ENCODE peak calls at places on chromosomes 6 and 20, in nine cellular contexts. Y is fibroblast of villous mesenchyme, K is spleen, H is esophagus squamous epithelium, L is cardiac muscle cell, F is HFFc6, M is vagina, T is tibial nerve, P is cardiac fibroblast. B is an unnamed sample.

GRCh38 chr6:26199057-26199772 is 112.0 kb downstream of the HFE start:
- DNase-seq in L (peak), Y (peak), P (peak), F (peak), T (peak), H (no peak), M (no peak), K (peak), B (peak)

GRCh38 chr6:13681305-13682061 is 30.2 kb downstream of the RANBP9 start:
- DNase-seq in H (no peak), Y (no peak), M (no peak), K (no peak), F (no peak), P (no peak), L (no peak), T (no peak), B (peak)

GRCh38 chr6:28863607-28864320 is 60.0 kb downstream of the TRIM27 start:
- DNase-seq in P (peak), H (no peak), Y (peak), T (peak), L (peak), M (no peak), K (peak), F (peak), B (peak)

GRCh38 chr6:44626608-44627007 is 239.1 kb downstream of the CDC5L start:
- DNase-seq in P (no peak), H (no peak), T (no peak), K (no peak), Y (no peak), F (no peak), M (no peak), L (no peak), B (no peak)

GRCh38 chr6:33962186-33962585 is 158.4 kb upstream of the MLN start:
- DNase-seq in T (no peak), F (peak), Y (peak), P (peak), K (peak), L (no peak), H (no peak), M (no peak), B (no peak)

GRCh38 chr20:38145094-38146075 is 19.7 kb downstream of the TGM2 start:
- DNase-seq in M (no peak), H (no peak), F (peak), Y (peak), L (no peak), K (no peak), T (no peak), P (no peak), B (no peak)

GRCh38 chr20:60214901-60215522 is 256.8 kb downstream of the CDH26 start:
- DNase-seq in K (no peak), P (no peak), Y (peak), T (no peak), M (peak), H (no peak), L (peak), F (peak), B (no peak)

GRCh38 chr20:25191051-25191450 is 4.5 kb upstream of the ENTPD6 start:
- DNase-seq in Y (no peak), K (no peak), M (no peak), L (no peak), F (no peak), T (no peak), H (no peak), P (peak), B (no peak)

GRCh38 chr6:133254552-133255228 is 13.5 kb downstream of the EYA4 start:
- DNase-seq in K (no peak), T (no peak), L (no peak), H (no peak), M (no peak), F (no peak), P (peak), Y (peak), B (no peak)

GRCh38 chr6:72916298-72916697 is 294.4 kb downstream of the KCNQ5 start:
- DNase-seq in Y (no peak), M (no peak), T (no peak), F (no peak), P (peak), K (no peak), H (no peak), L (no peak), B (no peak)

GRCh38 chr6:105832358-105832757 is 253.8 kb upstream of the PRDM1 start:
- DNase-seq in K (no peak), P (no peak), T (no peak), F (no peak), L (no peak), H (no peak), Y (peak), M (no peak), B (no peak)

GRCh38 chr6:83359638-83360037 is 71.2 kb downstream of the ME1 start:
- DNase-seq in L (no peak), P (no peak), M (no peak), F (no peak), H (no peak), Y (no peak), K (no peak), T (no peak), B (no peak)

GRCh38 chr6:23213651-23214050 is 644.3 kb downstream of the HDGFL1 start:
- DNase-seq in Y (no peak), K (no peak), F (no peak), L (no peak), T (no peak), P (no peak), H (no peak), M (no peak), B (no peak)

GRCh38 chr6:87706187-87706966 is 4.3 kb upstream of the AKIRIN2 start:
- DNase-seq in H (no peak), Y (peak), P (peak), F (peak), K (no peak), L (no peak), M (no peak), T (no peak), B (no peak)

GRCh38 chr20:41573955-41574354 is 44.2 kb downstream of the CHD6 start:
- DNase-seq in M (no peak), F (no peak), T (no peak), K (no peak), Y (no peak), P (no peak), L (peak), H (no peak), B (no peak)

DNA sequence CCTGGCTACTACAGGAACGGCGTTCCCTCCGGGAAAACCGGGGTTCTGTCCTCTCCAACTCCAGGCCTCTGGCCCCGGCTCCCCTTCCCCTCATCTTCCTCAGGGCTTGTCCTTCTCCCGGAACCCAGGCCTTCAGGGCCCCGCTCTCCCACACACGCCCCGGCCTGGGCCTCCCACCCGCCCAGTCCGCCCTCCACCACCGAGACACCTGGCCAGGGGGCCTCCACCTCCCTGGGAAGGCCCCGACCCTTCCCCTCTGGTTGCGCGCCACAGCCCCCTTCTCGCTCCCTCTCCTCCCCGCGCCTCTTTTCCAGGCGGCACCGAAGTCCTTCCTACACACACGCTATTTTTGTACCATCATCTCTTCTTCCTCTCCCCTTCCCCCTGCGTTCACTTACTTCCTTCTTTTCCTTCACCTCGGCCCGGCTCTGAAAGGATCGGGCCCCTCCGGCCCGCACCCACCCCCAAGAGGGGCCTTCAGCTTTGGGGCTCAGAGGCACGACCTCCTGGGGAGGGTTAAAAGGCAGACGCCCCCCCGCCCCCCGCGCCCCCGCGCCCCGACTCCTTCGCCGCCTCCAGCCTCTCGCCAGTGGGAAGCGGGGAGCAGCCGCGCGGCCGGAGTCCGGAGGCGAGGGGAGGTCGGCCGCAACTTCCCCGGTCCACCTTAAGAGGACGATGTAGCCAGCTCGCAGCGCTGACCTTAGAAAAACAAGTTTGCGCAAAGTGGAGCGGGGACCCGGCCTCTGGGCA is 1.3 kb upstream of the SIRPA start:
- DNase-seq in K (no peak), M (no peak), P (no peak), Y (no peak), L (peak), H (no peak), T (peak), F (no peak), B (no peak)
- TF ChIP-seq CTCF in K (no peak), M (no peak), P (no peak), Y (no peak), L (no peak), H (no peak), T (no peak), F (no peak), B (no peak)

GRCh38 chr20:22977047-22977785 is 57.9 kb upstream of the SSTR4 start:
- DNase-seq in Y (no peak), T (peak), H (no peak), M (no peak), L (no peak), P (peak), F (no peak), K (no peak), B (no peak)

GRCh38 chr20:22974354-22974753 is 60.8 kb upstream of the SSTR4 start:
- DNase-seq in F (no peak), K (no peak), H (no peak), L (peak), T (no peak), Y (peak), P (peak), M (no peak), B (no peak)
- TF ChIP-seq CTCF in F (no peak), K (peak), H (peak), L (peak), T (no peak), Y (peak), P (peak), M (no peak), B (peak)

DNA sequence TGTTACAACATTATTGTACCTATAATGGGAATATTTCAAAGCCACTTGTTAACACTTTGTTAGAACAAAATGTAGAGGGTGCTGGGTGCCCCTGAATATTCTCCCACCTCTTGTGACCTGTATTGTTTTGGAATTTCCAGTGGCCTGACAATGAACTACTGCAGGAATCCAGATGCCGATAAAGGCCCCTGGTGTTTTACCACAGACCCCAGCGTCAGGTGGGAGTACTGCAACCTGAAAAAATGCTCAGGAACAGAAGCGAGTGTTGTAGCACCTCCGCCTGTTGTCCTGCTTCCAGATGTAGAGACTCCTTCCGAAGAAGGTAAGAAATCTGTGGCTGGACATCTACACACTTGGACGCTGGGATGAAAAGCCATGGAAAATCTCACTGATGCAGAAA is 28.9 kb downstream of the PLG start:
- DNase-seq in M (no peak), Y (no peak), F (no peak), K (no peak), P (no peak), L (peak), H (no peak), T (no peak), B (no peak)
- TF ChIP-seq CTCF in M (no peak), Y (no peak), F (peak), K (no peak), P (peak), L (peak), H (no peak), T (no peak), B (no peak)

DNA sequence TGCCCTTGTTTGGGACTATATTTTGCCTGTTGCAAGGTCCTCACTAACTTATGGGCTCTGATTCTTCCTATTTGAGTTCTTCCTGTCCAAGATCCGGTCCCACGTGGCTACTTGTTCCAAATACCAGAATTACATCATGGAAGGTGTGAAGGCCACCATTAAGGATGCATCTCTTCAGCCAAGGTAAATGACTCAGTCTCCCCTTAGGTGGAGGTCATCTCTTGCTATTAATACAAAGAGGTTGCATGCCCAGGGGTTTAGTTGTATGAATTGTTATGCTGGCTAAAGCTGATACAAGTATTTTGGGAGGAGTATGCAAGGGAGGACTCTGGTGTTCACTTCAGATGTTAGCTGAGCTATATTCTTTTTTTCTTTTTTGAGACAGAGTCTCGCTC is 9.1 kb downstream of the RNF114 start:
- DNase-seq in M (no peak), L (no peak), K (no peak), Y (no peak), H (no peak), T (no peak), P (no peak), F (no peak), B (no peak)
- TF ChIP-seq CTCF in M (no peak), L (no peak), K (no peak), Y (no peak), H (no peak), T (no peak), P (no peak), F (no peak), B (no peak)

GRCh38 chr20:54476336-54476928 is 1.0 kb downstream of the DOK5 start:
- DNase-seq in L (no peak), T (no peak), H (no peak), P (no peak), K (no peak), M (no peak), F (no peak), Y (no peak), B (peak)

GRCh38 chr20:54477134-54477533 is 1.7 kb downstream of the DOK5 start:
- DNase-seq in M (no peak), Y (no peak), H (no peak), F (no peak), T (no peak), L (no peak), K (no peak), P (no peak), B (no peak)

GRCh38 chr20:54477556-54477955 is 2.2 kb downstream of the DOK5 start:
- DNase-seq in M (no peak), F (no peak), L (no peak), P (no peak), Y (no peak), K (no peak), H (no peak), T (no peak), B (no peak)

GRCh38 chr20:54481442-54481841 is 6.0 kb downstream of the DOK5 start:
- DNase-seq in Y (no peak), F (no peak), K (no peak), M (no peak), T (no peak), P (no peak), H (no peak), L (no peak), B (no peak)

DNA sequence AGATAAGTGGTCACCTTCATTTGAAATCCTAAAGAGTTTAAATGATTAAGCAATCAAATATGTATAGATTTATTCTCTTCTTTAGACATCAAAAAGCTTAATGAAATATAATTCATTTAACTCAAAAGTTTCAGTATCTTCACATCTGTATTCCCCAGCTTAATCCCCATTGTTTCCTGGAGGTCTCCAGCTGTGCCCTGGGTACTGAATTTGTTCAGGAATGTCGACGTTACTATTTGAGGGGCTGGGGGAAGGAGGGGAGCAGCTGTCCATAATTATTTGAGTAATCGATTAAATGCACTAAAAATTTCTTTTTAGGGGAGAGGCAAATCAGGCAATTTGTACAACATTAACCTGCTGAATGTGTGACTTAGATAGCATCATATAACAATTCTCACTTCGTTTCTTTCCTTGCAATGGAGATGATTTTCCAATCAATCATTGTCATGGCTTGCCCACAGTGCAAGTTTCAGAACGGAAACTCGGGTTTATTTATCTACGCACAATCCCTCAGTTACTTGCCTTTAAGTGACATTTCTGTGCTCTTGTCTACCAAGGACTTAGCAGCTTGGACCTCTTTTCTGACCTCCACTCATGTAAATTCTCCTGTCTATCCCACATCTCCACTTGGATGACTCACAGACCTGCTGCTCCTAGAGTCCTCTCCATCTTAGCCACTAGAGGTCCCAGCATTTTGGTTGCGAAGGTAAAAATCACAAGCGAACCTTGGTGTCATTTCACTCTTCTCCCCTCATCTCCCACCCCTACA is 3.9 kb downstream of the DOK5 start:
- DNase-seq in F (no peak), Y (no peak), T (no peak), P (no peak), L (peak), K (no peak), H (no peak), M (no peak), B (no peak)
- TF ChIP-seq CTCF in F (peak), Y (peak), T (no peak), P (peak), L (peak), K (no peak), H (no peak), M (no peak), B (no peak)

GRCh38 chr20:18258126-18258860 is 30.0 kb upstream of the ZNF133 start:
- DNase-seq in K (no peak), M (no peak), F (peak), L (no peak), H (no peak), T (no peak), Y (no peak), P (no peak), B (no peak)
- TF ChIP-seq CTCF in K (no peak), M (no peak), F (peak), L (no peak), H (no peak), T (no peak), Y (no peak), P (no peak), B (no peak)

B was measured in GM13976.